ENCODE peak calls at places on chromosomes 7 and 10, in four cellular contexts. One of them, this sample, is unnamed.

GRCh38 chr10:128854965-128855364 is 612.1 kb upstream of the MGMT start:
- DNase-seq in fibroblast of lung: peak; percentile 52
- DNase-seq in pancreas: peak; percentile 75
- DNase-seq in A673: peak; percentile 83
- DNase-seq in this sample: no peak

GRCh38 chr7:69622014-69622818 is 23.9 kb downstream of the AUTS2 start:
- DNase-seq in fibroblast of lung: no peak
- DNase-seq in pancreas: no peak
- DNase-seq in A673: peak; percentile 56
- DNase-seq in this sample: no peak

GRCh38 chr10:43384252-43385221 is 13.1 kb downstream of the FXYD4 start:
- DNase-seq in fibroblast of lung: no peak
- DNase-seq in pancreas: no peak
- DNase-seq in A673: no peak
- DNase-seq in this sample: no peak

GRCh38 chr10:88500656-88501055 is 82.5 kb downstream of the RNLS start:
- DNase-seq in fibroblast of lung: no peak
- DNase-seq in A673: no peak
- DNase-seq in pancreas: no peak
- DNase-seq in this sample: no peak

GRCh38 chr10:91653214-91653875 is 20.5 kb upstream of the PPP1R3C start:
- DNase-seq in A673: peak; percentile 13
- DNase-seq in pancreas: no peak
- DNase-seq in fibroblast of lung: peak; percentile 97
- DNase-seq in this sample: peak; percentile 67

GRCh38 chr7:5429857-5430611 is 6.4 kb upstream of the TNRC18 start:
- DNase-seq in A673: peak; percentile 81
- DNase-seq in fibroblast of lung: peak; percentile 55
- DNase-seq in pancreas: peak; percentile 50
- DNase-seq in this sample: peak; percentile 62

GRCh38 chr7:47447621-47448349 is 134.1 kb downstream of the TNS3 start:
- DNase-seq in A673: no peak
- DNase-seq in pancreas: no peak
- DNase-seq in fibroblast of lung: no peak
- DNase-seq in this sample: no peak

GRCh38 chr10:47136866-47137265 is 163.1 kb upstream of the GDF10 start:
- DNase-seq in fibroblast of lung: no peak
- DNase-seq in A673: no peak
- DNase-seq in pancreas: no peak
- DNase-seq in this sample: no peak

GRCh38 chr10:52568309-52568708 is 204.3 kb downstream of the MBL2 start:
- DNase-seq in pancreas: no peak
- DNase-seq in A673: no peak
- DNase-seq in fibroblast of lung: no peak
- DNase-seq in this sample: peak; percentile 54

GRCh38 chr10:55803055-55803454 is 558.0 kb downstream of the ZWINT start:
- DNase-seq in A673: no peak
- DNase-seq in pancreas: no peak
- DNase-seq in fibroblast of lung: no peak
- DNase-seq in this sample: no peak

DNA sequence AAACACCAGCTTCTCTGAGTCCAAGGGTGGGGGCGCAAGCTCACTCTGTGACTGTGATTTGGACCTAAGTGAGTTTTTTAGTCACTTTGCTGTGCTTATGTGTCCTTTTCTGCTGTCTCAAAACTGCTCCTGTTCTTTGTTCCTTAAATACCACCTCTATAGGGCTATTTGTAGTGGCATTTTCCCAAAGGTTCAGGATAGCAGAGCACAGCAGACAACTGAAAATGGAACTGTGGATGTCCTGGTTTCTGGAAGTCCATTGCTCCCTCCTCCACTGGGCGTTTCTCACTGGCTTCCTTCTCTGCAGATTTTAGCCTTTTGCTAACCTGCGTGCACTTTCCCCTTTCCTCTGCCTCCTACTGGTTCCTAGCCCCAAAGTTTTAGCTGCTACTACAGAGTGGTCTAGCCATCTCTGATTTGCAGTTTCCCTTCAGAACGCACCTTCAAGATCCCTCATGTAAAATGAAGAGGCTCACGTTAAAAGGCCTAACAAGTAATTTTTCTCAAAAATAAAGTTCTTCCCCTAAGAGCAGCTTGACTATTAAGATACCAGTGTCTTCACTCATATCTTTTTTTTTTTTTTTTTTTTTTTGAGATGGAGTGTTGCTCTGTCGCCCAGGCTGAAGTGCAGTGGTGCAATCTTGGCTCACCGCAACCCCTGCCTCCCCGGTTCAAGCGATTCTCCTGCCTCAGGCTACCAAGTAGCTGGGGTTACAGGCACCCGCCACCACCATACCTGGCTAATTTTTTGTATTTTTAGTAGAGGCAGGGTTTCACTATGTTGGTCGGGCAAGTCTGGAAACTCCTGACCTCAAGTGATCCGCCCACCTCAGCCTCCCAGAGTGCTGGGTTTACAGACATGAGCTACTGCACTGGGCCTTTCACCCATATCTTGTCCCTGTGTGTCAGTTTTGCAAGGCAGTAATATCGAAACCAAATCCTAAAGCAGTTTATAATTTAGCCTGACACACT is 25.8 kb downstream of the BLVRA start:
- DNase-seq in pancreas: no peak
- DNase-seq in fibroblast of lung: peak; percentile 9
- DNase-seq in A673: no peak
- DNase-seq in this sample: no peak
- TF ChIP-seq CTCF in pancreas: no peak
- TF ChIP-seq CTCF in fibroblast of lung: no peak
- TF ChIP-seq CTCF in A673: no peak
- TF ChIP-seq CTCF in this sample: no peak

GRCh38 chr7:100513212-100513611 is 25.8 kb upstream of the AGFG2 start:
- DNase-seq in pancreas: no peak
- DNase-seq in A673: no peak
- DNase-seq in fibroblast of lung: no peak
- DNase-seq in this sample: no peak

GRCh38 chr7:100516135-100516812 is 22.7 kb upstream of the AGFG2 start:
- DNase-seq in pancreas: no peak
- DNase-seq in A673: peak; percentile 64
- DNase-seq in fibroblast of lung: peak; percentile 97
- DNase-seq in this sample: peak; percentile 88

GRCh38 chr7:100510437-100511239 is 26.9 kb downstream of the NYAP1 start:
- DNase-seq in fibroblast of lung: no peak
- DNase-seq in pancreas: no peak
- DNase-seq in A673: no peak
- DNase-seq in this sample: no peak

GRCh38 chr7:100517305-100517704 is 21.7 kb upstream of the AGFG2 start:
- DNase-seq in fibroblast of lung: no peak
- DNase-seq in pancreas: no peak
- DNase-seq in A673: no peak
- DNase-seq in this sample: no peak

DNA sequence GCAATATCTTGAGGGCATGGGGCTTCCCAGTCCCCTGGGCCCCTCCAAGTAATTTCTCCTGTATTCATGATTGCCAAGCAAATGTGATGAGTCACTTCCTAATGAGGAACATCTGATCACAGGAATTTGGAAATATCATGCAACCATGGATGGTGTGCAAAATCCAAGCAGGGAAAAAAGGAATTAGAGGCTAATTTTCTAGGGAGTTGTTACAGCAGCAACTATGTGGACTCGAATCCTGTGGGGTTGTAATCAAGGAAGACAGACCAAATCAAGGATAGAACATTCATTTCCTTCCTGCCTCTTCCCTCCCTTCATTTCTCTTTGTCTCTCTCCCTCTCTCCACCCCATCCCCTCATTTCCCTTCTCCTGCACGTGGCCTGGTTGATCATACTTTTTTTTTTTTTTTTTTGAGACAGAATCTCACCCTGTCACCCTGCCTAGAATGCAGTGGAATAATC is 23.9 kb upstream of the AGFG2 start:
- DNase-seq in pancreas: no peak
- DNase-seq in fibroblast of lung: peak; percentile 62
- DNase-seq in A673: peak; percentile 89
- DNase-seq in this sample: peak; percentile 91
- H3K4me3 ChIP-seq in pancreas: no peak overlapping the region
- H3K4me3 ChIP-seq in fibroblast of lung: no peak overlapping the region
- H3K4me3 ChIP-seq in A673: no peak overlapping the region
- H3K4me3 ChIP-seq in this sample: no peak overlapping the region

GRCh38 chr7:8363407-8364015 is 69.9 kb upstream of the NXPH1 start:
- DNase-seq in pancreas: no peak
- DNase-seq in A673: no peak
- DNase-seq in fibroblast of lung: no peak
- DNase-seq in this sample: no peak

GRCh38 chr7:8360564-8361153 is 72.8 kb upstream of the NXPH1 start:
- DNase-seq in pancreas: no peak
- DNase-seq in fibroblast of lung: no peak
- DNase-seq in A673: no peak
- DNase-seq in this sample: no peak

GRCh38 chr7:8362723-8363369 is 70.6 kb upstream of the NXPH1 start:
- DNase-seq in fibroblast of lung: no peak
- DNase-seq in pancreas: no peak
- DNase-seq in A673: no peak
- DNase-seq in this sample: no peak

DNA sequence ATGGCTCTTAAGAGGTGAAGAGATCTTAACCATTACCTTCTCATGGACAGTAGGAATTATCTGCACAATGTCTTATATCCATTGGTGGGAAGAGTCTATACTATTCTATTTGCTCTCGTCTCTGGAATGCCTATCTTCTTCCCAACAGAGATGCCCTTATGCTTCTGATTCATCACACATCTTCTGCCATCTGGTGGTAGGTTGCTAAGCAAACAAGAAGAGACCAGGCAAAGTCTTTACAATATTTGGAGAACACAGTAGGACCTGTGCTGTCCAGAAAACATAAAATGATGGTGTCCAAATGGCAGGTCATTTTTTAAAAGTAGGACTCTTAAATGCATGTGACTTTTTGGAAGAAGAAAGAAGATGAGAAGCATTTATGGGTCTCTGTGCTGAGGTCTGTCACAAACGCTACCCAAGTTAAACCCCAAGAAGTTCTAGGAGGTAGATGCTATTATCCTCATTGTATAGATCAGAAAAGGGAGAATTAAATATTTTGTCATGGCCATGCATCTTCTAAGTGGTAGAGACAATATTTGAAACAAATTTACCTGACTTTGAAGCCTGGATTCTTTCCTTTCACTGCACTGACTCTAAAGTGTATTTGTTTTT is 67.8 kb upstream of the NXPH1 start:
- DNase-seq in pancreas: no peak
- DNase-seq in fibroblast of lung: no peak
- DNase-seq in A673: peak; percentile 33
- DNase-seq in this sample: no peak
- TF ChIP-seq CTCF in pancreas: no peak
- TF ChIP-seq CTCF in fibroblast of lung: no peak
- TF ChIP-seq CTCF in A673: peak; percentile 54
- TF ChIP-seq CTCF in this sample: no peak

GRCh38 chr10:77333610-77334340 is 303.8 kb downstream of the KCNMA1 start:
- DNase-seq in fibroblast of lung: peak; percentile 27
- DNase-seq in pancreas: peak; percentile 27
- DNase-seq in A673: peak; percentile 5
- DNase-seq in this sample: no peak
- H3K4me3 ChIP-seq in fibroblast of lung: no peak overlapping the region
- H3K4me3 ChIP-seq in pancreas: no peak overlapping the region
- H3K4me3 ChIP-seq in A673: no peak overlapping the region
- H3K4me3 ChIP-seq in this sample: no peak overlapping the region

GRCh38 chr7:44108768-44109750 is 4.9 kb downstream of the AEBP1 start:
- DNase-seq in pancreas: no peak
- DNase-seq in A673: no peak
- DNase-seq in fibroblast of lung: no peak
- DNase-seq in this sample: no peak
- TF ChIP-seq CTCF in pancreas: no peak
- TF ChIP-seq CTCF in A673: peak; percentile 31
- TF ChIP-seq CTCF in fibroblast of lung: no peak
- TF ChIP-seq CTCF in this sample: no peak

DNA sequence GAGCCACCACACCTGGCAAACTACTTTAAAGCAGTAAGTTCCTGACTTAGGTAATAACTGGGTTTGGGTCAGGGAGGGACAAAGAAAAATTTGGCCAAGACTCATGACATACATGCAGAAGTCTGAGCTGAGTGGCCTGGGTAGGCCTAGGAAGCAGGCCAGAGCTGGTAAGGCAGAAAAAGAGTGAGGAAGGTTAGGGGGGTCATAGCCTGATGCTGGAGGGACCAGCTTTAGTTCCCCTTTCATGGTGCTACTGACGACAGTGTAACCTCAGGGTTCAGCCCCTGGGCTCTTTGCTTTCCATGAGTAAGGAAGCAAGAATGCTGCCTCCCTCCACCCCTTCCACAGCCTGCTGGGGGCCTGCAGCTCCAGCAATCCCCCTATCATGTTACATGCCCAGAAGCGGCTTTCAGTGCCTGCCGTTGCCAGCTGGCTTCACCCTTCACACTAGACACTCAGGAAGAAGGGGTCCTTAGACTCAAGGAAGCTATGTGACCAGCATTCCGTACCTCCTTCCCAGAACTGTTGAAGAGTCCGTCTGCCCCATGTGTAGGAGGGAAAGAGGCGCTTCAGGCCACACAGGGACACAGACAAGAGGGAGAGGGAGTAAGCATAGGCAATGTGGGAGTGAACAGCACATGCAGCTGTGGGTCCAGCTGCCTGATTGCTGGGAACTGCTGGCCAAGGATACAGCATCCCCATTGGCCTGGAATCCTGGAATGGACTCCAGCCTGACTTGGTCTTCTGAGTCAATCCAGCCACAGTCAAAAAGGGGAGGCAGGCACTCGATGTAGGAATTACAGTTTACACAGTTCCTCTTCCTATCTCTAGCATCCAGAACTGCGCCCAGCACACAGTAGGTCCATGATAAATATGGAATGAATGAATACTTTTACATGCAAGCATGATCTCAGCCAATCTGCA is 4.1 kb upstream of the PLAU start:
- DNase-seq in A673: peak; percentile 90
- DNase-seq in fibroblast of lung: peak; percentile 99
- DNase-seq in pancreas: peak; percentile 25
- DNase-seq in this sample: peak; percentile 99
- H3K4me3 ChIP-seq in A673: no peak overlapping the region
- H3K4me3 ChIP-seq in fibroblast of lung: peak overlapping the region; percentile 36
- H3K4me3 ChIP-seq in pancreas: no peak overlapping the region
- H3K4me3 ChIP-seq in this sample: no peak overlapping the region

GRCh38 chr10:127815147-127815546 is 77.6 kb downstream of the CLRN3 start:
- DNase-seq in pancreas: no peak
- DNase-seq in A673: no peak
- DNase-seq in fibroblast of lung: no peak
- DNase-seq in this sample: no peak

DNA sequence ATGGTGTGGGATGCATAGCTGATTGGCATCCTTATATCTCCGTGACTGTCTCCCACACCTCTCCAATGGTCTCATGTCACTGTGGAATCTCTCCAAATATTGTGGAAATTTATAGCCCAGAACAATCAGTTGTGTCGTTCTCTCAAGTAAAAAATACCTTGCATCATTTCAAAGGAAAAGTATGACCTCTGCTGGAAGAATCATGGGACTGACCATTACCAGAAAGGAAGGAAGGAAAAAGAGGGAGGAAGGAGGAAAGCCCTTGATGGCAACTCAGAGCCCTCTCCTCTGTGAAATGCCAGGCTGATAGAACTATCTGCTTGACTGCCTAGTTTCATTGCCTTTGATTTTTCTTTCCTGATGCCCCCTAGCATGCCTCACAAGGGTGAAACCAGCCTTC is 76.3 kb downstream of the FOXI2 start:
- DNase-seq in A673: no peak
- DNase-seq in fibroblast of lung: no peak
- DNase-seq in pancreas: no peak
- DNase-seq in this sample: no peak
- TF ChIP-seq CTCF in A673: peak; percentile 29
- TF ChIP-seq CTCF in fibroblast of lung: no peak
- TF ChIP-seq CTCF in pancreas: no peak
- TF ChIP-seq CTCF in this sample: no peak

GRCh38 chr10:71431216-71431944 is 34.7 kb downstream of the CDH23 start:
- DNase-seq in pancreas: no peak
- DNase-seq in A673: peak; percentile 65
- DNase-seq in fibroblast of lung: no peak
- DNase-seq in this sample: no peak
- H3K4me3 ChIP-seq in pancreas: no peak overlapping the region
- H3K4me3 ChIP-seq in A673: peak overlapping the region; percentile 4
- H3K4me3 ChIP-seq in fibroblast of lung: no peak overlapping the region
- H3K4me3 ChIP-seq in this sample: no peak overlapping the region